ENCODE peak calls at places on chromosome 5, in eight cellular contexts. A, D, K, O, S, U, H and M are unnamed samples.

GRCh38 chr5:40622463-40623252 is 57.1 kb upstream of the PTGER4 start:
- DNase-seq in A (no peak), D (no peak), K (no peak), O (no peak), S (no peak), U (no peak), H (no peak), M (no peak)

GRCh38 chr5:57456531-57457135 is 26.0 kb downstream of the ACTBL2 start:
- DNase-seq in A (no peak), D (no peak), K (no peak), O (no peak), S (no peak), U (no peak), H (no peak), M (no peak)

GRCh38 chr5:120803282-120803681 is 339.2 kb downstream of the PRR16 start:
- DNase-seq in A (no peak), D (peak), K (no peak), O (no peak), S (no peak), U (peak), H (no peak), M (no peak)

GRCh38 chr5:17425385-17426070 is 72.5 kb upstream of the TAF11L2 start:
- DNase-seq in A (no peak), D (no peak), K (no peak), O (no peak), S (no peak), U (no peak), H (no peak), M (no peak)

GRCh38 chr5:116947691-116948528 is 373.3 kb upstream of the SEMA6A start:
- DNase-seq in A (peak), D (peak), K (peak), O (peak), S (peak), U (no peak), H (peak), M (peak)

GRCh38 chr5:91224459-91224858 is 158.7 kb downstream of the ARRDC3 start:
- DNase-seq in A (no peak), D (no peak), K (no peak), O (no peak), S (no peak), U (peak), H (no peak), M (no peak)

GRCh38 chr5:136769900-136770684 is 404.7 kb upstream of the TRPC7 start:
- DNase-seq in A (peak), D (peak), K (peak), O (peak), S (no peak), U (peak), H (peak), M (peak)

GRCh38 chr5:170265527-170265926 is 32.0 kb downstream of the LCP2 start:
- DNase-seq in A (no peak), D (no peak), K (peak), O (no peak), S (no peak), U (no peak), H (no peak), M (no peak)

GRCh38 chr5:37892571-37892970 is 52.7 kb upstream of the GDNF start:
- DNase-seq in A (no peak), D (no peak), K (no peak), O (no peak), S (no peak), U (no peak), H (no peak), M (no peak)

GRCh38 chr5:142357469-142358090 is 32.8 kb upstream of the SPRY4 start:
- DNase-seq in A (no peak), D (peak), K (no peak), O (no peak), S (peak), U (peak), H (no peak), M (no peak)

GRCh38 chr5:23332650-23333251 is 174.7 kb upstream of the PRDM9 start:
- DNase-seq in A (no peak), D (peak), K (no peak), O (no peak), S (no peak), U (no peak), H (peak), M (no peak)

GRCh38 chr5:5025774-5026406 is 114.2 kb upstream of the ADAMTS16 start:
- DNase-seq in A (no peak), D (no peak), K (no peak), O (no peak), S (no peak), U (no peak), H (peak), M (peak)

GRCh38 chr5:62347928-62348327 is 41.9 kb downstream of the KIF2A start:
- DNase-seq in A (no peak), D (no peak), K (no peak), O (no peak), S (no peak), U (no peak), H (no peak), M (no peak)

GRCh38 chr5:65506961-65507360 is 25.2 kb upstream of the ADAMTS6 start:
- DNase-seq in A (no peak), D (peak), K (no peak), O (no peak), S (no peak), U (peak), H (no peak), M (no peak)